ENCODE peak calls at places on chromosomes 2 and 18, in nine cellular contexts. O, G, T, S, P, W, R, N and B are unnamed samples.

GRCh38 chr2:153416071-153416470 is 62.5 kb downstream of the RPRM start:
- DNase-seq in O (no peak), P (no peak), N (no peak), T (no peak), G (no peak), W (no peak), R (no peak), S (no peak), B (no peak)

GRCh38 chr2:12702661-12703121 is 14.0 kb upstream of the TRIB2 start:
- DNase-seq in N (no peak), S (no peak), T (no peak), P (peak; percentile 90), W (peak; percentile 38), R (no peak), G (no peak), O (no peak), B (no peak)

GRCh38 chr18:10205136-10205535 is 249.3 kb upstream of the APCDD1 start:
- DNase-seq in R (no peak), W (peak; percentile 21), P (no peak), S (no peak), N (no peak), G (no peak), T (no peak), O (peak; percentile 38), B (no peak)

GRCh38 chr18:21740724-21741510 is at the start of gene MIB1:
- DNase-seq in P (peak; percentile 41), N (no peak), S (peak; percentile 41), T (peak; percentile 58), O (peak; percentile 99), R (peak; percentile 71), W (peak; percentile 99), G (no peak), B (peak; percentile 36)

GRCh38 chr18:26703170-26703933 is 155.0 kb upstream of the KCTD1 start:
- DNase-seq in N (no peak), R (no peak), O (peak; percentile 83), G (peak; percentile 54), W (peak; percentile 30), T (peak; percentile 32), S (no peak), P (no peak), B (no peak)

GRCh38 chr18:77131652-77132368 is 773 bp downstream of the MBP start:
- DNase-seq in O (peak; percentile 65), T (peak; percentile 80), R (peak; percentile 80), N (no peak), G (peak; percentile 60), W (peak; percentile 73), P (no peak), S (peak; percentile 53), B (no peak)

GRCh38 chr2:208466133-208466919 is 59.7 kb downstream of the PTH2R start:
- DNase-seq in W (peak; percentile 40), N (peak; percentile 22), G (no peak), T (no peak), P (peak; percentile 0), O (no peak), R (peak; percentile 52), S (peak; percentile 6), B (no peak)

GRCh38 chr2:163551974-163552373 is 183.8 kb downstream of the FIGN start:
- DNase-seq in O (no peak), W (no peak), R (no peak), P (no peak), G (no peak), S (no peak), N (no peak), T (no peak), B (no peak)

GRCh38 chr18:5574843-5575242 is 31.0 kb upstream of the EPB41L3 start:
- DNase-seq in G (no peak), R (no peak), T (no peak), N (no peak), W (no peak), S (no peak), P (no peak), O (no peak), B (no peak)

DNA sequence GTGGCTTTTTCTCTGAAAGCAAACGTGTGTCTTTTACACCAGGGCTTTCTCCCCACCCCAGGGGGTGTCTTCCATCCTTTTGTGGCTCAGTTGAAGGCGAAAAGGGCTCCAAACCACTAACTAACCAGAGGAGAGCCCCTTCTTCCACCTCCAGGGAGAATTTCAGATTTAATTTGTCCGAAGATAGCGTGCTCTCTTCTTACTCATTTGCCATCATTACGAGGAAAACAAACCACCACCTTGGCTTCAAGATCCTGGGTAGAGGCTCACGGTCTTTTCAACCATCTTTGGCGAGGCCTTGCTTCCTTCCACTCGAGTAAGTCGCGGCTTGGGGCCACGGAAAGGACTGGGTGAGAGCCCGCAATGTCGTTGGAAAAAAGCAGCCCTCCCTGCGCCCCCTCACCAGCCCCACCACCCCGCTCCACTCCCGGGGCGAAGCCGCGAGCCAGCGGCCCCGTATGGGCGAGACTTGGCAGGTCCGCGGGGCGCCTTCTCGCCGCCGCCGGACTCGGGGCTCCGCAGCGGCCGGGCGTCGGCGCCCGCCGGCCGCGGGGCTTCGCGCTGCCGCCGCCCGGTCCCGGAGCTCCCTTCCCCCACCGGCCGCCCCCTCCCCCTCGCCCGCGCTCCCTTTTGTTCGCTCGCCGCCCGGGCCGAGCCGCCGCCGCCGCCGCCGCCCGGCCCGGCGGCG is 1.7 kb upstream of the ZNF532 start:
- DNase-seq in W (no peak), R (peak; percentile 55), S (peak; percentile 49), G (no peak), O (peak; percentile 27), T (peak; percentile 28), P (peak; percentile 62), N (no peak), B (peak; percentile 40)
- TF ChIP-seq POLR2A in W (no peak), R (no peak), S (no peak), G (peak; percentile 19), O (no peak), T (no peak), P (peak; percentile 46), N (no peak), B (no peak)

GRCh38 chr18:23584019-23584970 is 2.0 kb downstream of the NPC1 start:
- DNase-seq in R (no peak), S (no peak), P (no peak), T (no peak), W (no peak), O (no peak), G (no peak), N (no peak), B (no peak)

GRCh38 chr18:23586249-23587196 is at the start of gene NPC1:
- DNase-seq in W (peak; percentile 96), T (peak; percentile 95), G (peak; percentile 94), R (peak; percentile 97), N (peak; percentile 95), S (peak; percentile 87), O (peak; percentile 96), P (peak; percentile 92), B (peak; percentile 81)

GRCh38 chr18:23585897-23586248 is 433 bp downstream of the NPC1 start:
- DNase-seq in W (no peak), G (no peak), T (no peak), S (no peak), R (no peak), P (peak; percentile 4), O (no peak), N (no peak), B (no peak)

GRCh38 chr18:23583071-23583865 is 3.0 kb downstream of the NPC1 start:
- DNase-seq in W (no peak), R (no peak), S (no peak), P (no peak), N (no peak), O (no peak), G (no peak), T (no peak), B (no peak)

DNA sequence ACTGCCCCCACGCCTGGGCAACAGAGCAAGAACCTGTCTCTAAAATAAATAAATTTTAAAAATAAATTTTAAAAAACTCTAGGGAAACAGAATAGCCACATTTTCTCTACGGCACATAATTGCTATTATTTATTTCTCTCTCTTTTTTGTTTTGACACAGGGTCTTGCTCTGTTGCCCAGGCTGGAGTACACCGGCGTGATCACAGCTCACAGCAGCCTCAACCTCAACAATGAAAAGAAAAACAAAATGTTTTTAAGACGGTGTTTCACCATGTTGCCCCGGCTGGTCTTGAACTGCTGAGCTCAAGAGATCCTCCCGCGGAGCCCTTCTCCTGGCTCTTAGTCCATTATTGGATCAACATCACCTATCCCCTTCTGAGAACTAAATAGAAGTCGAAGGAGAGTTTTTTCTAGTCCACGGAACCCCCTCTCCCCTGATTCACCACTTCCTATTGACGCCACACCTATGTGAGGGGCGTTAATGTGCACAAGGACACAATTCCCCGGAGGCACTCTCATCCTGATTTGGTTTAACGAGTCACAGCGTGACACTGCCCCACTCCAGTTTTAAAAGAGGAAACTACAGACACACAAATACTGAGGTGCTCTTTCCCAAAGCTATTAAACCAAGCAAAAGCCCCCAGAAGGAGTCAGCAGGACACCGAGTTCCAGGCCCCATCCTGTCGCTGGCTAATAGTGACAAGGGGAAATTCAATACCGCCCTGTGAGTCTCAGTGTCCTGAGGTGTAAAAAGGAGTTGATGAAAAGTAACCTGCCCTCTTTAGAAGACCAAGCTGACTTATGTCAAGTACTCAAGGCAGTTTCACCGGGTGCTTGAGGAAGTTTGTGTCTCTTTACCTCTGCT is 1.1 kb downstream of the NPC1 start:
- DNase-seq in W (peak; percentile 17), O (no peak), R (peak; percentile 59), G (no peak), T (peak; percentile 13), S (no peak), N (no peak), P (no peak), B (no peak)
- TF ChIP-seq POLR2A in W (no peak), O (no peak), R (no peak), G (no peak), T (no peak), S (no peak), N (peak; percentile 44), P (no peak), B (no peak)

DNA sequence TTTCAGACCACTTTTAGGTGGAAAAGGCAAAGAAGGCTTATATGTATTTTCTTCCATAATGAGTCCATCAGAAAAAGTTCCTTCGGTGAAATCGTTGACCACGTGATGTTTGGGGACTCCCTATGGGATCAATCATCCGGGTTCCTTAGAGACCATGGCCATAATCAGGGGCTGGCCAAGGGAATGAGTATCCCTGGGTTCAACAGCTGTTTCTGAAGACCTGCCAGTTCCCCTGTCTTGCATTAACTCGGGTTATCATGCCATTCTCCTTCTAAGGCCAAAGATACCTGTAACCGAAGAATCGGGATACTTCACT is 18.7 kb upstream of the TMEM177 start:
- DNase-seq in S (no peak), W (no peak), T (no peak), P (no peak), G (no peak), N (no peak), R (no peak), O (no peak), B (no peak)
- TF ChIP-seq POLR2A in S (no peak), W (no peak), T (no peak), P (no peak), G (no peak), N (no peak), R (no peak), O (no peak), B (no peak)

DNA sequence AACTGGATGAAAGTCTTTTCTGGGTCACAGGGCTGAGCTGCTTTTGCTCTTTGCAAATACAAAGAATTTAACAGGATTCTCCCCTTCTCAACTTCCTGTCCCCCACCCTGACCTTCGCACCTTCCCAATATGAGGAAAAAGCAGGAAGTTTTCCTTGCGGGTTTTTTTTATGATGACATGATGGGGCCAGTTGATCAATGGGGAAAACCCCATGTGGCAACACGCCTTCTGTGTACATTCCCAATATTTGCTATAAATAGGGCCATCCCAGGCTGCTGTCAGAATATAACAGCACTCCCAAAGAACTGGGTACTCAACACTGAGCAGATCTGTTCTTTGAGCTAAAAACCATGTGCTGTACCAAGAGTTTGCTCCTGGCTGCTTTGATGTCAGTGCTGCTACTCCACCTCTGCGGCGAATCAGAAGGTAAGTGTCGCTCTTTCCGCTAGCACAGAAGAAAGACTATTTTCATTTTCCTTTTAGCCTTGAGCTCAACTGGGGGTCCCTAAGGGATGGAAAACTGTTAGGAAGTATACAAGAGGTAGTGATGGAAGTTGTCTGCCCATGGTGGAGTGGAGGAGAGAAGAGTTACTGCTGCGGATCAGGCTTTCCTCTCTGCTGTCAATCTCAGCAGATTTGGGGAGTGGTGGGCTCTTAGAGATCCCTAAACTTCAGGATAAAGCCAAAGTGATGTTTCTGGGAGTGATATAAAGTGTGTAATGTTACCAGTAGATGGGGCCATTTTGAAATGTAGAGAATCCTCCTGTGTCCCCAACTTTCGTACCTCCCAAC is at the start of gene CCL20:
- DNase-seq in P (no peak), W (no peak), G (no peak), R (peak; percentile 50), N (no peak), S (no peak), O (no peak), T (peak; percentile 34), B (no peak)
- TF ChIP-seq POLR2A in P (no peak), W (no peak), G (no peak), R (no peak), N (no peak), S (no peak), O (no peak), T (peak; percentile 25), B (no peak)